ENCODE peak calls at places on chromosomes 6 and 20, in five cellular contexts. K is HCT116, V is breast epithelium, B is heart left ventricle, M is A549. R is an unnamed sample.

GRCh38 chr6:138957484-138957883 is 30.6 kb downstream of the REPS1 start:
- DNase-seq in K (no peak), V (no peak), M (no peak), B (no peak), R (no peak)

GRCh38 chr6:116672306-116672705 is 3.7 kb upstream of the ZUP1 start:
- DNase-seq in K (no peak), B (no peak), M (no peak), V (no peak), R (no peak)

GRCh38 chr6:88709819-88710246 is 253.6 kb downstream of the RNGTT start:
- DNase-seq in K (no peak), M (no peak), V (no peak), B (no peak), R (no peak)

GRCh38 chr20:46872315-46873211 is 22.1 kb upstream of the EYA2 start:
- DNase-seq in K (peak; percentile 13), B (no peak), V (no peak), M (no peak), R (no peak)

GRCh38 chr20:45306431-45306982 is at the start of gene RBPJL:
- DNase-seq in K (no peak), M (no peak), B (no peak), V (no peak), R (no peak)

GRCh38 chr6:113734886-113735481 is 122.2 kb upstream of the MARCKS start:
- DNase-seq in M (no peak), B (no peak), K (no peak), V (no peak), R (no peak)

GRCh38 chr6:146582857-146583256 is 15.9 kb upstream of the ADGB start:
- DNase-seq in B (peak; percentile 66), K (no peak), V (no peak), M (no peak), R (no peak)

GRCh38 chr6:167151648-167152047 is 6.1 kb downstream of the GPR31 start:
- DNase-seq in B (no peak), K (no peak), M (no peak), V (no peak), R (no peak)

GRCh38 chr6:11938285-11938890 is 73.7 kb upstream of the HIVEP1 start:
- DNase-seq in K (no peak), V (no peak), B (no peak), M (no peak), R (no peak)

GRCh38 chr6:63351995-63352586 is 32.3 kb upstream of the LGSN start:
- DNase-seq in B (no peak), V (no peak), M (no peak), K (peak; percentile 33), R (no peak)

GRCh38 chr20:6632187-6632586 is 135.3 kb upstream of the BMP2 start:
- DNase-seq in K (no peak), B (peak; percentile 30), V (no peak), M (no peak), R (no peak)

GRCh38 chr6:121334299-121335104 is at the start of gene TBC1D32:
- DNase-seq in V (peak; percentile 87), B (peak; percentile 94), M (peak; percentile 77), K (peak; percentile 81), R (peak; percentile 63)

GRCh38 chr6:90494067-90494773 is 92.7 kb downstream of the MAP3K7 start:
- DNase-seq in M (no peak), B (no peak), K (no peak), V (no peak), R (no peak)

GRCh38 chr6:21381336-21381963 is 212.1 kb upstream of the SOX4 start:
- DNase-seq in V (no peak), K (no peak), B (no peak), M (no peak), R (no peak)

GRCh38 chr6:143279385-143279784 is 171.1 kb downstream of the ADAT2 start:
- DNase-seq in K (peak; percentile 13), V (no peak), M (peak; percentile 3), B (no peak), R (no peak)

GRCh38 chr20:41004561-41005360 is 23.9 kb upstream of the TOP1 start:
- DNase-seq in B (peak; percentile 36), K (no peak), M (no peak), V (no peak), R (no peak)

GRCh38 chr20:45173531-45173930 is 1.2 kb upstream of the PI3 start:
- DNase-seq in M (no peak), B (no peak), K (no peak), V (no peak), R (no peak)

GRCh38 chr6:26216015-26216885 is 129.0 kb downstream of the HFE start:
- DNase-seq in M (no peak), V (no peak), B (peak; percentile 56), K (no peak), R (peak; percentile 51)

GRCh38 chr6:111087871-111088667 is 766 bp downstream of the SLC16A10 start:
- DNase-seq in V (no peak), K (peak; percentile 10), M (no peak), B (no peak), R (no peak)

GRCh38 chr6:125742433-125743120 is 6.9 kb upstream of the HEY2 start:
- DNase-seq in B (no peak), M (no peak), K (no peak), V (no peak), R (no peak)

GRCh38 chr6:169398342-169399105 is 144.9 kb upstream of the THBS2 start:
- DNase-seq in B (no peak), K (no peak), V (no peak), M (no peak), R (no peak)

GRCh38 chr6:3715285-3715684 is 36.2 kb downstream of the PXDC1 start:
- DNase-seq in B (no peak), M (no peak), V (no peak), K (no peak), R (no peak)

GRCh38 chr20:22472386-22472785 is 112.0 kb downstream of the FOXA2 start:
- DNase-seq in K (no peak), M (no peak), B (no peak), V (no peak), R (no peak)

GRCh38 chr20:50655325-50655880 is 35.9 kb downstream of the RIPOR3 start:
- DNase-seq in V (no peak), B (peak; percentile 83), K (no peak), M (no peak), R (no peak)

GRCh38 chr20:25269057-25269832 is 21.4 kb downstream of the PYGB start:
- DNase-seq in B (no peak), M (no peak), V (no peak), K (no peak), R (no peak)

GRCh38 chr6:47603227-47603626 is 95.2 kb upstream of the ADGRF4 start:
- DNase-seq in B (no peak), V (no peak), M (no peak), K (no peak), R (no peak)

GRCh38 chr6:22766979-22767378 is 197.6 kb downstream of the HDGFL1 start:
- DNase-seq in V (no peak), K (no peak), B (no peak), M (no peak), R (no peak)

GRCh38 chr6:147372806-147373205 is 135.7 kb upstream of the SAMD5 start:
- DNase-seq in V (no peak), M (no peak), B (no peak), K (no peak), R (no peak)

GRCh38 chr6:45969026-45969425 is 46.6 kb downstream of the CLIC5 start:
- DNase-seq in K (no peak), B (no peak), M (no peak), V (no peak), R (no peak)

GRCh38 chr6:144265061-144265357 is 20.1 kb upstream of the UTRN start:
- DNase-seq in K (no peak), M (no peak), V (no peak), B (no peak), R (no peak)

GRCh38 chr6:87932361-87932760 is 115.3 kb upstream of the SPACA1 start:
- DNase-seq in K (no peak), V (no peak), B (no peak), M (no peak), R (no peak)

GRCh38 chr20:61929561-61929960 is 136.1 kb downstream of the TAF4 start:
- DNase-seq in M (no peak), B (no peak), V (no peak), K (no peak), R (no peak)

GRCh38 chr20:52060794-52061714 is 130.5 kb downstream of the ZFP64 start:
- DNase-seq in V (no peak), B (no peak), K (peak; percentile 12), M (peak; percentile 20), R (no peak)

DNA sequence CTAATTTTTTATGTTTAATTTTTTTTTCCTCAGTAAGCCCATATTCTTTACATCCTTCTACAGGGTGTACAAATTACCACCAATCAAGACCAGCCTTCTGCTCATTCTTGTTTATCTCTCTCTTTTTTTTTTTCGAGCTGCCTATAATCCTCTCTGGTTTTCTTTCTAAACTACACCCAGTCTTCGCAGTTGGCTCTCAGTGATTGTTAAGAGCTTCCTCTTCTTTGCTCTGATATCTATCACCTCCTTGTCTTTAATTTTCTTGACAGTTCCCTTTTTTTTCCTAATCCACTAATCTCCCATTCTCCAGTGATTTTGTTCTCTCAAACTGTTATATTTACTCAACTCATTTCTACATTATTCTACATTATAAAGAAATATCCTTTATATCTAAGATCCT is 38.5 kb upstream of the PTPRK start:
- DNase-seq in K (no peak), V (no peak), M (no peak), B (no peak), R (no peak)
- TF ChIP-seq POLR2A in K (no peak), V (no peak), M (no peak), B (no peak), R (no peak)

DNA sequence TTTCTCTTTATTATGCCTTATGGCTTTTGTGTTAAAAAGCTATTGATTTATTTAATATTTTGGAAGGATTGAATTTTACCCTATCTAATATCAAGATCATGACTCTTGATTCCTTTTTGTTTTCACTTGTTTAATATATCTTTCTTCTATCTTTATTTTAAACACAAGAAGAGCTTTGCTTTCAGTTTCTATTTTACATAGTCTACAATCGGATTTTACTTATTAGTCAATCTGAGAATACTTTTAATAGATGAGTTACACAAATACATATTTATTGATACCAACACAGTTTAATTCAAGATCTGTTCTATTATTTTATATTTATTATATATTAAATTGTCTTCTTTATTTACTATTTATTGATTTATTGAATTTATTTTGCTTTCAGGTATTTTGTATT is 218.8 kb downstream of the ESR1 start:
- DNase-seq in M (no peak), B (no peak), V (no peak), K (no peak), R (no peak)
- TF ChIP-seq POLR2A in M (no peak), B (no peak), V (no peak), K (no peak), R (no peak)

GRCh38 chr20:37346232-37346525 is 239 bp downstream of the SRC start:
- DNase-seq in M (no peak), B (no peak), V (no peak), K (no peak), R (no peak)

GRCh38 chr20:37346526-37347346 is 796 bp downstream of the SRC start:
- DNase-seq in K (no peak), B (no peak), M (no peak), V (no peak), R (no peak)

GRCh38 chr20:37343994-37344355 is 2.0 kb upstream of the SRC start:
- DNase-seq in V (no peak), B (no peak), M (no peak), K (no peak), R (no peak)

GRCh38 chr20:37344506-37345338 is 1.2 kb upstream of the SRC start:
- DNase-seq in M (peak; percentile 68), B (no peak), K (no peak), V (no peak), R (no peak)

GRCh38 chr20:37345339-37346231 is at the start of gene SRC:
- DNase-seq in M (peak; percentile 68), V (peak; percentile 80), K (no peak), B (peak; percentile 85), R (peak; percentile 82)
- TF ChIP-seq POLR2A in M (peak; percentile 80), V (no peak), K (peak; percentile 70), B (peak; percentile 51), R (peak; percentile 94)

GRCh38 chr20:10297223-10297622 is 78.6 kb downstream of the SNAP25 start:
- DNase-seq in M (no peak), V (no peak), K (no peak), B (no peak), R (no peak)
- TF ChIP-seq POLR2A in M (no peak), V (no peak), K (no peak), B (no peak), R (no peak)